ENCODE peak calls at places on chromosomes 6 and 20, in ten cellular contexts. V is body of pancreas, M is H1, Y is stomach, G is transverse colon, W is IMR-90, E is Peyer's patch, D is right lobe of liver, A is spleen, B is A549. F is an unnamed sample.

GRCh38 chr6:31441368-31442267 is 38.2 kb downstream of the MICA start:
- DNase-seq in V (peak), M (peak), Y (peak), G (peak), W (peak), E (peak), D (peak), A (peak), B (peak), F (peak)

GRCh38 chr6:3887150-3887700 is 38.1 kb downstream of the FAM50B start:
- DNase-seq in V (no peak), M (no peak), Y (no peak), G (no peak), W (peak), E (no peak), D (peak), A (no peak), B (no peak), F (no peak)

GRCh38 chr6:46103437-46103836 is 26.4 kb upstream of the ENPP4 start:
- DNase-seq in V (no peak), M (no peak), Y (no peak), G (no peak), W (no peak), E (no peak), D (no peak), A (no peak), B (no peak), F (no peak)

GRCh38 chr20:4090756-4091331 is 75.5 kb upstream of the RNF24 start:
- DNase-seq in V (no peak), M (peak), Y (peak), G (no peak), W (peak), E (no peak), D (no peak), A (no peak), B (peak), F (no peak)

GRCh38 chr6:85506441-85507093 is 56.7 kb downstream of the NT5E start:
- DNase-seq in V (no peak), M (no peak), Y (no peak), G (no peak), W (no peak), E (no peak), D (no peak), A (no peak), B (no peak), F (no peak)

GRCh38 chr6:31568537-31568961 is 3.5 kb upstream of the LTA start:
- DNase-seq in V (no peak), M (no peak), Y (no peak), G (peak), W (no peak), E (peak), D (no peak), A (peak), B (no peak), F (no peak)

GRCh38 chr20:42123981-42124473 is 505.9 kb upstream of the CHD6 start:
- DNase-seq in V (no peak), M (no peak), Y (no peak), G (no peak), W (no peak), E (no peak), D (no peak), A (no peak), B (no peak), F (peak)

GRCh38 chr6:167826230-167827061 is at the start of gene AFDN:
- DNase-seq in V (peak), M (peak), Y (peak), G (peak), W (peak), E (peak), D (peak), A (peak), B (peak), F (peak)

GRCh38 chr6:166775180-166775922 is 148.3 kb upstream of the RPS6KA2 start:
- DNase-seq in V (peak), M (peak), Y (peak), G (peak), W (peak), E (peak), D (no peak), A (no peak), B (peak), F (no peak)

GRCh38 chr6:97925504-97925903 is 642.5 kb upstream of the MMS22L start:
- DNase-seq in V (no peak), M (no peak), Y (no peak), G (no peak), W (no peak), E (no peak), D (no peak), A (no peak), B (no peak), F (no peak)

GRCh38 chr6:134309227-134309626 is 8.7 kb downstream of the SGK1 start:
- DNase-seq in V (no peak), M (no peak), Y (no peak), G (no peak), W (no peak), E (no peak), D (no peak), A (no peak), B (no peak), F (no peak)

GRCh38 chr6:31143148-31143547 is 4.3 kb upstream of the PSORS1C2 start:
- DNase-seq in V (no peak), M (no peak), Y (peak), G (no peak), W (peak), E (no peak), D (no peak), A (no peak), B (no peak), F (peak)

GRCh38 chr20:11429889-11430580 is 487.7 kb upstream of the BTBD3 start:
- DNase-seq in V (no peak), M (no peak), Y (no peak), G (no peak), W (no peak), E (no peak), D (no peak), A (no peak), B (no peak), F (no peak)

GRCh38 chr6:90219168-90219985 is 77.3 kb downstream of the BACH2 start:
- DNase-seq in V (peak), M (no peak), Y (no peak), G (peak), W (peak), E (no peak), D (no peak), A (no peak), B (no peak), F (peak)

GRCh38 chr6:75210885-75211739 is 5.3 kb upstream of the COL12A1 start:
- DNase-seq in V (peak), M (no peak), Y (peak), G (peak), W (peak), E (peak), D (no peak), A (no peak), B (no peak), F (peak)

GRCh38 chr6:142927274-142927586 is 17.7 kb downstream of the HIVEP2 start:
- DNase-seq in V (no peak), M (no peak), Y (no peak), G (no peak), W (no peak), E (no peak), D (no peak), A (no peak), B (no peak), F (no peak)

GRCh38 chr6:142926177-142926493 is 18.8 kb downstream of the HIVEP2 start:
- DNase-seq in V (no peak), M (no peak), Y (no peak), G (no peak), W (no peak), E (no peak), D (no peak), A (no peak), B (no peak), F (no peak)

GRCh38 chr6:142927904-142928303 is 17.1 kb downstream of the HIVEP2 start:
- DNase-seq in V (no peak), M (no peak), Y (no peak), G (no peak), W (peak), E (no peak), D (no peak), A (no peak), B (no peak), F (no peak)

GRCh38 chr6:142925575-142926110 is 19.3 kb downstream of the HIVEP2 start:
- DNase-seq in V (no peak), M (no peak), Y (no peak), G (no peak), W (peak), E (no peak), D (no peak), A (no peak), B (no peak), F (no peak)

DNA sequence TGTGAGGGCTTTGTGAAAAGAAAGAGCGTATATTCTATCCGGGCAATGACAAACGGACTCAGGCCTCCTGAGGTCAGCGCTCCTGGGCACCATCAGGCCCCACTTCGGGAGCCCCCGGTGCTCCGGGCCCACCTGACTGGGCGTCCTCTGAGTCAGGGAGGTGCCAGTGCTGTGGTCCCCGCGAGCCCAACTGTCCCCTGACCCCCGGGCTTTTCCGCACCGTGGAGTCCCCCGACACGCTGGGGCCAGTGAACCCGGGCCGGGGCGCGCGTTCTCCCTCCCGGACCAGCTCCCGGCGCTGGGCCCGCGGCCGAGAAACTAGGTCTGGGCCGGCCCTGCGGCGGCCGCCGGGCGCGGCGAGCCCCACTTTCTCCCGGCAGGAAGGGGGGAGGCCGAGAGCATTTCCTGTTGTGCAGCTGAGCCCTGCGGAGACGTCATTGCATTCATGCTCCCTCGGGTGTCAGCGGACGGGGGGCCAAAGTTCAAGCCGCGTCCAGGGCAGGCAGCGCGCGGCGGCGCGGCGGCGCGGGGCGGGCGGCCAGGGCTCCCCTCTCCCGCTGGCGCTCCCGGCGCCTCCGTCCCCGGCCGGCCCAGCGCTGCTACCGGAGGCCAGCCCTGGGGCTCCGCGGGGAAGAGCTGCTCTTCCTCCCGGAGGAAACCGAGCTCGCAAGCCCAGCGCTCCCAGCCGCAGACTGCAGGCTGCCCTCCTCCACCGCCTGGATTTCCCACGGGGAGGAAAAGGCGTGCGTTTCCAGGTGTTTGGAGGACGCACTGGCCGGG is 18.3 kb downstream of the HIVEP2 start:
- DNase-seq in V (peak), M (peak), Y (peak), G (peak), W (peak), E (peak), D (peak), A (peak), B (peak), F (peak)
- TF ChIP-seq POLR2A in V (peak), M (no peak), Y (no peak), G (peak), W (peak), E (peak), D (peak), A (peak), B (peak), F (no peak)

GRCh38 chr6:112195166-112195565 is 59.2 kb downstream of the LAMA4 start:
- DNase-seq in V (no peak), M (no peak), Y (no peak), G (no peak), W (no peak), E (no peak), D (no peak), A (no peak), B (no peak), F (no peak)

GRCh38 chr6:112193111-112193510 is 61.3 kb downstream of the LAMA4 start:
- DNase-seq in V (no peak), M (no peak), Y (no peak), G (no peak), W (no peak), E (no peak), D (no peak), A (no peak), B (no peak), F (no peak)

GRCh38 chr6:112196290-112196689 is 58.1 kb downstream of the LAMA4 start:
- DNase-seq in V (no peak), M (no peak), Y (no peak), G (no peak), W (no peak), E (no peak), D (no peak), A (no peak), B (no peak), F (no peak)

GRCh38 chr6:112191509-112191908 is 62.9 kb downstream of the LAMA4 start:
- DNase-seq in V (no peak), M (no peak), Y (no peak), G (no peak), W (no peak), E (no peak), D (no peak), A (no peak), B (no peak), F (no peak)

GRCh38 chr6:112193535-112194051 is 60.8 kb downstream of the LAMA4 start:
- DNase-seq in V (no peak), M (no peak), Y (no peak), G (no peak), W (no peak), E (no peak), D (no peak), A (no peak), B (no peak), F (no peak)
- H3K4me3 ChIP-seq in V (no peak), M (no peak), Y (no peak), G (no peak), W (no peak), E (no peak), D (no peak), A (no peak), B (no peak), F (no peak)

DNA sequence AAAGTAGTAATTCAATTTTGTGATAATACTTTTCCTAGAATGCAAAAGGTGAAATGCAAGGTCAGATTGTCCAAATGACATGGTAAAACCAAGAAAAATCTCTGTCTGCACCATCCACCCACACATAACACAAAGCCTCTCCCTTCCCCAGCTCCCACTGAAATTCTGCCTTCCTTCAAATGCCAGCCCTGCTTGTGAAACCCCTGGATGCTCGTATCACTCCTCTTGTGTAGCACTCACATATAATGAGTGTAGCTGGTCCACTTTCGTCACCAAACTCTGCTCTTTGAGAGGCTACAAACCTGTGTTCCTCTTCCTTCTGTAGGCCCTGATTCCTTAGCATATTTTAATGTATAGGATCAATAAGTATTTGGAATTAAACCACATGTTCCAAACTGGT is 123.6 kb upstream of the BEND6 start:
- DNase-seq in V (no peak), M (no peak), Y (no peak), G (no peak), W (no peak), E (no peak), D (no peak), A (no peak), B (no peak), F (no peak)
- H3K27ac ChIP-seq in V (no peak), M (no peak), Y (no peak), G (no peak), W (no peak), E (no peak), D (no peak), A (no peak), B (no peak), F (peak)

DNA sequence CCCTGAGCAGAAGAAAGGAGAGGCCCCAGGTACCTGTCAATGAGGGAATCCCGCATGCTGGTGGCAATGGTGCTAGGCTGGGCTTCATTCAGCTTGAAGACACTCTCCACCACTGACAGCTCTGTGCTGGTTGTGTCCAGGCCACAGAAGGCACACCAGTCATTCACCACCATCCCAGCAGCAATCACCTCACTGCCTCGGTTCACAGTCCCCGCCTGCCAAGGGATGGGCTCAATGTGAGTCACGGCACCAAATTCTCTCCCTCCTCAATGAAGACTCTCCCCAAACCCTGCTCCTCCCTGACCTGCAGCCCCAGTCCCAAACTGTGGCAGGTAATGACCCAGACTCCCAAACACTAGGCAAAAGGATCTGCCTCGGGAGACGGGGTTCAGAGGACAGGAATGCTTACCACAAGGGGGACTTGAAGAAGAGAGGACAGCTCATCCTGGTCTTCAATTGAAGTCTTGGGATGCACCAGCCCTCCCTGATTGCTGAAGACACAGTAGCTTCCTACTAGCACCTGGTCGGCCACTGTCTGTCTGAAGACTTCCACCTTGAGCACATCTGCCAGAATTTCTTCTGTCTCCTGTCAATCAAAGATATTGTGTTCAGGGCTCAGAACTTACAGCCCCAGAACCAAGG is 1.7 kb upstream of the MMP24OS start:
- DNase-seq in V (no peak), M (no peak), Y (no peak), G (no peak), W (no peak), E (no peak), D (no peak), A (no peak), B (no peak), F (no peak)
- TF ChIP-seq POLR2A in V (no peak), M (no peak), Y (no peak), G (no peak), W (no peak), E (no peak), D (no peak), A (no peak), B (no peak), F (no peak)

GRCh38 chr6:101614774-101615173 is 221.3 kb downstream of the GRIK2 start:
- DNase-seq in V (no peak), M (no peak), Y (no peak), G (no peak), W (peak), E (no peak), D (no peak), A (no peak), B (no peak), F (no peak)

GRCh38 chr6:101608724-101609123 is 215.2 kb downstream of the GRIK2 start:
- DNase-seq in V (no peak), M (no peak), Y (no peak), G (no peak), W (no peak), E (no peak), D (no peak), A (no peak), B (no peak), F (no peak)

DNA sequence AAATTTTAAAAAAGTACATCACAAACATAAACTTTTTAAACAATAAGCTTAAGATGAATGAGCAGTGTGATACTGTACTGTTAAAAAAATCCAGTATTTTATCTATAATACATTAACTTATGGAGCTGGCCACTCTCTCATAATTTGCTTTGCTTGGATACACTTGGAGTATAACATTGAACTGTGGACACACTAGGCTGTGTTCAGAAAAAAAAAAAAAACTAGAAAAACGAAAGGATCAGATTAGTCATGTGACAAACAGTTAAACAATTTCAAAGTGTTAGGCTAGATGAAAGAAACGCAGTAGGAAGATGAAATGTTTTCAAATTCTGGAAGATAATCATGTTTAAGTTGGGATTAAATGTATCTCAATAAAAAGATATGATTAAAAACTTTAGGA is 220.0 kb downstream of the GRIK2 start:
- DNase-seq in V (no peak), M (no peak), Y (no peak), G (no peak), W (no peak), E (no peak), D (no peak), A (no peak), B (no peak), F (no peak)
- H3K4me3 ChIP-seq in V (no peak), M (no peak), Y (no peak), G (no peak), W (no peak), E (no peak), D (no peak), A (no peak), B (no peak), F (no peak)

DNA sequence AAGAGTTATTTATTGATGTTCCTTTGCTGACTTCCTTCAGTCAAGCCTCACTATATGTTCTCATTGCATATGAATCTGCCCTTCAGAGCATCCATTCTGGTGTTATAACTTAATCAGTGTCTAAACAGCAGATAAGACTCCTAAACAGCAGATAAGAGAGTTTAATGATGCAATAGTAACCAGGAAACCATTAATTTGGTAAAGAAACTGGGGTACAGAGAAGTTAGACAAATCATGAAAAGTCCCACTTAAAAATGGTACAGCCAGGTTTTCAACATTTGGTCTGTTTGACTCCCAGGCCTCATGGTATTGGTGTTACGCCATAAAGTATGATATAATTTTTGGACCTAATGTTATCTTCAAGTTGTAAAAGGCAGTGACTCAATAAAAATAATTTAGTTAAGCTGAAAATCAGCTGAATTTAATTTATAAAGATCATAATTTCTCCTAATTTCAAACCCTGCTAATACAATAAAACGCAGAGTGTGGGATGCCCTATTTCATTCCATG is 127.4 kb upstream of the DST start:
- DNase-seq in V (no peak), M (no peak), Y (no peak), G (no peak), W (peak), E (no peak), D (no peak), A (no peak), B (no peak), F (no peak)
- H3K27ac ChIP-seq in V (no peak), M (no peak), Y (no peak), G (peak), W (no peak), E (no peak), D (no peak), A (no peak), B (no peak), F (peak)

GRCh38 chr6:27251672-27252251 is 4.3 kb downstream of the PRSS16 start:
- DNase-seq in V (peak), M (peak), Y (peak), G (peak), W (peak), E (peak), D (no peak), A (peak), B (peak), F (peak)
- TF ChIP-seq POLR2A in V (peak), M (no peak), Y (no peak), G (peak), W (no peak), E (peak), D (no peak), A (no peak), B (peak), F (no peak)

GRCh38 chr6:26234421-26235239 is 130.4 kb upstream of the BTN3A2 start:
- DNase-seq in V (no peak), M (peak), Y (peak), G (peak), W (peak), E (peak), D (no peak), A (peak), B (peak), F (peak)
- H3K4me3 ChIP-seq in V (no peak), M (peak), Y (peak), G (peak), W (peak), E (peak), D (peak), A (peak), B (peak), F (peak)